ENCODE peak calls at places on chromosomes 4 and X, in nine cellular contexts. X is neuronal stem cell, I is NB4, K is HFF-Myc, S is mesenchymal stem cell, J is dermis blood vessel endothelial cell, Z is ELR, V is fibroblast of lung, A is H54. G is an unnamed sample.

GRCh38 chrX:44669626-44670025 is 127.0 kb upstream of the FUNDC1 start:
- DNase-seq in X (no peak), Z (no peak), J (no peak), S (no peak), A (no peak), V (no peak), I (no peak), K (no peak), G (no peak)

GRCh38 chrX:103918584-103919335 is 43.7 kb upstream of the TMSB15B start:
- DNase-seq in X (peak; percentile 65), Z (peak; percentile 69), I (peak; percentile 44), S (peak; percentile 81), V (peak; percentile 47), A (peak; percentile 35), K (no peak), J (peak; percentile 71), G (peak; percentile 75)

GRCh38 chr4:107213880-107214279 is 177.8 kb upstream of the DKK2 start:
- DNase-seq in S (no peak), I (no peak), K (no peak), J (no peak), V (no peak), Z (peak; percentile 53), X (no peak), A (no peak), G (no peak)

GRCh38 chrX:39445336-39445735 is 644.1 kb downstream of the MID1IP1 start:
- DNase-seq in X (no peak), S (no peak), V (no peak), A (no peak), K (no peak), I (peak; percentile 11), J (peak; percentile 32), Z (no peak), G (peak; percentile 11)

GRCh38 chrX:119878740-119879139 is 7.1 kb downstream of the NDUFA1 start:
- DNase-seq in J (no peak), Z (no peak), K (no peak), V (no peak), A (no peak), X (no peak), S (no peak), I (no peak), G (no peak)

GRCh38 chrX:70762285-70762684 is 146.2 kb downstream of the TEX11 start:
- DNase-seq in K (no peak), V (no peak), J (peak; percentile 0), S (no peak), Z (no peak), A (no peak), I (peak; percentile 9), X (no peak), G (no peak)

GRCh38 chr4:120723105-120723504 is 199.4 kb downstream of the PRDM5 start:
- DNase-seq in I (no peak), X (no peak), Z (no peak), K (no peak), S (no peak), V (no peak), A (no peak), J (no peak), G (no peak)

GRCh38 chrX:2715066-2715600 is 24.0 kb downstream of the CD99 start:
- DNase-seq in S (no peak), J (no peak), A (no peak), I (no peak), X (no peak), K (no peak), V (no peak), Z (no peak), G (no peak)

GRCh38 chr4:92100980-92101379 is 202.8 kb upstream of the GRID2 start:
- DNase-seq in K (no peak), V (no peak), X (no peak), I (no peak), S (no peak), Z (no peak), J (no peak), A (no peak), G (no peak)

GRCh38 chrX:1172496-1172895 is 40.0 kb downstream of the CRLF2 start:
- DNase-seq in Z (no peak), J (no peak), X (no peak), K (no peak), V (no peak), S (no peak), A (no peak), I (no peak), G (no peak)

GRCh38 chrX:119573840-119574393 is 446 bp upstream of the UBE2A start:
- DNase-seq in J (peak; percentile 64), Z (peak; percentile 60), V (no peak), A (peak; percentile 36), S (peak; percentile 48), I (peak; percentile 50), X (no peak), K (no peak), G (peak; percentile 68)

GRCh38 chr4:7759221-7759620 is 180.4 kb downstream of the AFAP1 start:
- DNase-seq in X (no peak), K (no peak), S (no peak), A (no peak), Z (no peak), J (no peak), I (peak; percentile 60), V (no peak), G (peak; percentile 55)

GRCh38 chr4:180560896-180561295 is 1682.3 kb upstream of the TENM3 start:
- DNase-seq in V (peak; percentile 88), I (no peak), A (peak; percentile 3), S (peak; percentile 19), J (no peak), K (no peak), Z (peak; percentile 70), X (no peak), G (no peak)

GRCh38 chr4:83922419-83922818 is 386.5 kb downstream of the GPAT3 start:
- DNase-seq in X (no peak), S (no peak), V (no peak), I (no peak), A (no peak), Z (no peak), K (no peak), J (no peak), G (no peak)

GRCh38 chrX:56766554-56767412 is 37.7 kb downstream of the NBDY start:
- DNase-seq in X (no peak), A (no peak), S (peak; percentile 33), K (no peak), I (no peak), Z (peak; percentile 2), V (no peak), J (no peak), G (no peak)

GRCh38 chr4:8739820-8740665 is 131.6 kb downstream of the HMX1 start:
- DNase-seq in X (no peak), A (no peak), S (no peak), V (no peak), I (peak; percentile 48), K (no peak), Z (no peak), J (no peak), G (no peak)

GRCh38 chr4:914531-914930 is 17.6 kb downstream of the GAK start:
- DNase-seq in A (no peak), V (no peak), J (no peak), Z (no peak), K (no peak), X (no peak), I (no peak), S (no peak), G (no peak)

GRCh38 chr4:75289843-75290616 is 224.2 kb downstream of the RCHY1 start:
- DNase-seq in Z (peak; percentile 42), S (peak; percentile 58), A (no peak), X (peak; percentile 14), J (peak; percentile 64), K (no peak), V (peak; percentile 4), I (peak; percentile 26), G (peak; percentile 31)

GRCh38 chr4:77745792-77746191 is 73.4 kb downstream of the CNOT6L start:
- DNase-seq in I (no peak), K (no peak), V (no peak), A (no peak), Z (no peak), S (no peak), J (no peak), X (no peak), G (no peak)

GRCh38 chr4:140642674-140643437 is 74.1 kb upstream of the UCP1 start:
- DNase-seq in J (no peak), X (no peak), I (no peak), V (no peak), Z (no peak), S (no peak), K (no peak), A (no peak), G (no peak)

GRCh38 chr4:182145360-182145905 is 97.8 kb upstream of the TENM3 start:
- DNase-seq in A (no peak), X (no peak), I (no peak), S (no peak), V (peak; percentile 41), Z (no peak), K (no peak), J (no peak), G (no peak)

GRCh38 chr4:182015893-182016292 is 227.3 kb upstream of the TENM3 start:
- DNase-seq in A (no peak), I (no peak), Z (no peak), J (no peak), K (no peak), V (peak; percentile 7), X (no peak), S (peak; percentile 9), G (no peak)

GRCh38 chrX:86002076-86002896 is 45.1 kb downstream of the CHM start:
- DNase-seq in Z (peak; percentile 62), A (no peak), I (peak; percentile 15), J (no peak), K (no peak), X (peak; percentile 17), S (peak; percentile 72), V (peak; percentile 49), G (no peak)

GRCh38 chrX:40316502-40316901 is 218.7 kb upstream of the BCOR start:
- DNase-seq in V (no peak), X (no peak), J (no peak), K (no peak), S (no peak), I (no peak), A (no peak), Z (no peak), G (no peak)

GRCh38 chrX:46404774-46405173 is 140.4 kb downstream of the ZNF674 start:
- DNase-seq in J (no peak), V (no peak), Z (no peak), S (no peak), K (no peak), A (no peak), I (no peak), X (no peak), G (no peak)

GRCh38 chr4:3342182-3342854 is 49.5 kb downstream of the RGS12 start:
- DNase-seq in S (peak; percentile 56), K (no peak), X (no peak), Z (peak; percentile 77), A (no peak), V (peak; percentile 80), J (peak; percentile 70), I (no peak), G (no peak)

GRCh38 chr4:182174979-182175378 is 68.2 kb upstream of the TENM3 start:
- DNase-seq in X (no peak), K (no peak), Z (no peak), S (no peak), V (no peak), A (no peak), J (no peak), I (no peak), G (no peak)

GRCh38 chrX:9622128-9622527 is 143.5 kb downstream of the GPR143 start:
- DNase-seq in I (no peak), Z (no peak), A (no peak), K (no peak), J (no peak), X (no peak), V (no peak), S (no peak), G (no peak)

GRCh38 chrX:56802921-56803848 is 74.1 kb downstream of the NBDY start:
- DNase-seq in X (peak; percentile 48), J (peak; percentile 62), I (peak; percentile 55), A (no peak), K (no peak), V (peak; percentile 50), S (peak; percentile 55), Z (no peak), G (no peak)

GRCh38 chrX:40176979-40177430 is 79.2 kb upstream of the BCOR start:
- DNase-seq in Z (peak; percentile 47), X (no peak), A (no peak), K (no peak), S (peak; percentile 56), I (no peak), J (peak; percentile 52), V (no peak), G (no peak)

GRCh38 chr4:54065282-54066087 is 1.1 kb upstream of the CHIC2 start:
- DNase-seq in J (peak; percentile 59), V (no peak), A (no peak), S (peak; percentile 54), X (no peak), Z (peak; percentile 43), K (no peak), I (peak; percentile 11), G (peak; percentile 35)

G was measured in OCI-LY7.